ENCODE peak calls at places on chromosomes 2 and 18, in nine cellular contexts. One of them, this sample, is unnamed.

GRCh38 chr2:10316860-10317259 is 14.2 kb downstream of the HPCAL1 start:
- DNase-seq in vagina: no peak
- DNase-seq in tibial artery: no peak
- DNase-seq in retinal pigment epithelial cell: no peak
- DNase-seq in CD8-positive, alpha-beta T cell: no peak
- DNase-seq in fibroblast of lung: no peak
- DNase-seq in epithelial cell of proximal tubule: no peak
- DNase-seq in choroid plexus epithelial cell: no peak
- DNase-seq in body of pancreas: no peak
- DNase-seq in this sample: no peak

GRCh38 chr2:82641781-82642180 is 1817.3 kb downstream of the SUCLG1 start:
- DNase-seq in epithelial cell of proximal tubule: no peak
- DNase-seq in fibroblast of lung: peak
- DNase-seq in vagina: no peak
- DNase-seq in tibial artery: no peak
- DNase-seq in CD8-positive, alpha-beta T cell: no peak
- DNase-seq in retinal pigment epithelial cell: no peak
- DNase-seq in body of pancreas: no peak
- DNase-seq in choroid plexus epithelial cell: peak
- DNase-seq in this sample: no peak

GRCh38 chr2:600542-601386 is 76.4 kb downstream of the TMEM18 start:
- DNase-seq in vagina: no peak
- DNase-seq in fibroblast of lung: no peak
- DNase-seq in body of pancreas: no peak
- DNase-seq in choroid plexus epithelial cell: no peak
- DNase-seq in epithelial cell of proximal tubule: no peak
- DNase-seq in retinal pigment epithelial cell: no peak
- DNase-seq in CD8-positive, alpha-beta T cell: no peak
- DNase-seq in tibial artery: no peak
- DNase-seq in this sample: no peak

GRCh38 chr2:233082222-233082933 is 22.2 kb downstream of the INPP5D start:
- DNase-seq in vagina: peak
- DNase-seq in retinal pigment epithelial cell: no peak
- DNase-seq in body of pancreas: no peak
- DNase-seq in CD8-positive, alpha-beta T cell: no peak
- DNase-seq in epithelial cell of proximal tubule: no peak
- DNase-seq in choroid plexus epithelial cell: no peak
- DNase-seq in tibial artery: no peak
- DNase-seq in fibroblast of lung: no peak
- DNase-seq in this sample: no peak

GRCh38 chr2:40734797-40735196 is 282.9 kb upstream of the SLC8A1 start:
- DNase-seq in tibial artery: no peak
- DNase-seq in vagina: no peak
- DNase-seq in fibroblast of lung: peak
- DNase-seq in epithelial cell of proximal tubule: no peak
- DNase-seq in CD8-positive, alpha-beta T cell: no peak
- DNase-seq in choroid plexus epithelial cell: peak
- DNase-seq in body of pancreas: no peak
- DNase-seq in retinal pigment epithelial cell: peak
- DNase-seq in this sample: peak

GRCh38 chr2:85553184-85553583 is 8.1 kb downstream of the GGCX start:
- DNase-seq in CD8-positive, alpha-beta T cell: no peak
- DNase-seq in body of pancreas: no peak
- DNase-seq in epithelial cell of proximal tubule: no peak
- DNase-seq in retinal pigment epithelial cell: no peak
- DNase-seq in vagina: no peak
- DNase-seq in fibroblast of lung: no peak
- DNase-seq in choroid plexus epithelial cell: no peak
- DNase-seq in tibial artery: no peak
- DNase-seq in this sample: no peak

GRCh38 chr2:129710670-129711495 is 268.6 kb upstream of the RAB6C start:
- DNase-seq in epithelial cell of proximal tubule: no peak
- DNase-seq in choroid plexus epithelial cell: no peak
- DNase-seq in fibroblast of lung: no peak
- DNase-seq in retinal pigment epithelial cell: no peak
- DNase-seq in CD8-positive, alpha-beta T cell: no peak
- DNase-seq in tibial artery: no peak
- DNase-seq in body of pancreas: no peak
- DNase-seq in vagina: no peak
- DNase-seq in this sample: no peak

GRCh38 chr2:226898925-226899324 is 63.1 kb downstream of the RHBDD1 start:
- DNase-seq in choroid plexus epithelial cell: no peak
- DNase-seq in retinal pigment epithelial cell: no peak
- DNase-seq in epithelial cell of proximal tubule: no peak
- DNase-seq in tibial artery: no peak
- DNase-seq in CD8-positive, alpha-beta T cell: no peak
- DNase-seq in fibroblast of lung: no peak
- DNase-seq in vagina: no peak
- DNase-seq in body of pancreas: no peak
- DNase-seq in this sample: no peak

GRCh38 chr18:9135081-9135911 is 1.3 kb upstream of the ANKRD12 start:
- DNase-seq in retinal pigment epithelial cell: no peak
- DNase-seq in tibial artery: no peak
- DNase-seq in fibroblast of lung: no peak
- DNase-seq in vagina: no peak
- DNase-seq in choroid plexus epithelial cell: no peak
- DNase-seq in body of pancreas: no peak
- DNase-seq in CD8-positive, alpha-beta T cell: no peak
- DNase-seq in epithelial cell of proximal tubule: no peak
- DNase-seq in this sample: no peak

GRCh38 chr2:69576895-69577294 is 66.6 kb downstream of the AAK1 start:
- DNase-seq in epithelial cell of proximal tubule: no peak
- DNase-seq in body of pancreas: no peak
- DNase-seq in CD8-positive, alpha-beta T cell: no peak
- DNase-seq in choroid plexus epithelial cell: no peak
- DNase-seq in fibroblast of lung: no peak
- DNase-seq in vagina: no peak
- DNase-seq in tibial artery: no peak
- DNase-seq in retinal pigment epithelial cell: no peak
- DNase-seq in this sample: peak

GRCh38 chr2:230849633-230850357 is 14.9 kb upstream of the ITM2C start:
- DNase-seq in vagina: no peak
- DNase-seq in CD8-positive, alpha-beta T cell: peak
- DNase-seq in body of pancreas: peak
- DNase-seq in choroid plexus epithelial cell: peak
- DNase-seq in tibial artery: no peak
- DNase-seq in epithelial cell of proximal tubule: no peak
- DNase-seq in fibroblast of lung: no peak
- DNase-seq in retinal pigment epithelial cell: no peak
- DNase-seq in this sample: no peak

GRCh38 chr18:64409511-64409910 is 260.6 kb upstream of the LINC00305 start:
- DNase-seq in body of pancreas: no peak
- DNase-seq in retinal pigment epithelial cell: no peak
- DNase-seq in fibroblast of lung: no peak
- DNase-seq in choroid plexus epithelial cell: peak
- DNase-seq in tibial artery: no peak
- DNase-seq in CD8-positive, alpha-beta T cell: no peak
- DNase-seq in epithelial cell of proximal tubule: no peak
- DNase-seq in vagina: no peak
- DNase-seq in this sample: no peak

GRCh38 chr18:10793730-10794370 is 268.0 kb downstream of the NAPG start:
- DNase-seq in body of pancreas: no peak
- DNase-seq in vagina: no peak
- DNase-seq in retinal pigment epithelial cell: no peak
- DNase-seq in CD8-positive, alpha-beta T cell: no peak
- DNase-seq in choroid plexus epithelial cell: peak
- DNase-seq in epithelial cell of proximal tubule: no peak
- DNase-seq in tibial artery: no peak
- DNase-seq in fibroblast of lung: no peak
- DNase-seq in this sample: no peak

GRCh38 chr2:8608411-8608954 is 73.4 kb upstream of the ID2 start:
- DNase-seq in fibroblast of lung: peak
- DNase-seq in tibial artery: no peak
- DNase-seq in vagina: no peak
- DNase-seq in retinal pigment epithelial cell: no peak
- DNase-seq in epithelial cell of proximal tubule: no peak
- DNase-seq in body of pancreas: no peak
- DNase-seq in CD8-positive, alpha-beta T cell: no peak
- DNase-seq in choroid plexus epithelial cell: no peak
- DNase-seq in this sample: peak

GRCh38 chr18:22637787-22638186 is 220.1 kb upstream of the CTAGE1 start:
- DNase-seq in tibial artery: no peak
- DNase-seq in CD8-positive, alpha-beta T cell: no peak
- DNase-seq in epithelial cell of proximal tubule: no peak
- DNase-seq in fibroblast of lung: peak
- DNase-seq in retinal pigment epithelial cell: no peak
- DNase-seq in choroid plexus epithelial cell: peak
- DNase-seq in body of pancreas: no peak
- DNase-seq in vagina: no peak
- DNase-seq in this sample: peak

GRCh38 chr2:179524940-179525339 is 260.3 kb upstream of the SESTD1 start:
- DNase-seq in fibroblast of lung: peak
- DNase-seq in retinal pigment epithelial cell: no peak
- DNase-seq in CD8-positive, alpha-beta T cell: no peak
- DNase-seq in vagina: no peak
- DNase-seq in body of pancreas: no peak
- DNase-seq in choroid plexus epithelial cell: no peak
- DNase-seq in epithelial cell of proximal tubule: peak
- DNase-seq in tibial artery: no peak
- DNase-seq in this sample: no peak

GRCh38 chr2:179558010-179558911 is 293.6 kb upstream of the SESTD1 start:
- DNase-seq in vagina: no peak
- DNase-seq in tibial artery: no peak
- DNase-seq in fibroblast of lung: no peak
- DNase-seq in body of pancreas: no peak
- DNase-seq in epithelial cell of proximal tubule: no peak
- DNase-seq in choroid plexus epithelial cell: no peak
- DNase-seq in retinal pigment epithelial cell: no peak
- DNase-seq in CD8-positive, alpha-beta T cell: no peak
- DNase-seq in this sample: no peak

GRCh38 chr2:25297738-25298137 is 44.0 kb downstream of the DNMT3A start:
- DNase-seq in tibial artery: no peak
- DNase-seq in epithelial cell of proximal tubule: no peak
- DNase-seq in body of pancreas: no peak
- DNase-seq in choroid plexus epithelial cell: no peak
- DNase-seq in fibroblast of lung: no peak
- DNase-seq in CD8-positive, alpha-beta T cell: no peak
- DNase-seq in retinal pigment epithelial cell: no peak
- DNase-seq in vagina: no peak
- DNase-seq in this sample: no peak
- TF ChIP-seq CTCF in tibial artery: no peak
- TF ChIP-seq CTCF in epithelial cell of proximal tubule: no peak
- TF ChIP-seq CTCF in body of pancreas: no peak
- TF ChIP-seq CTCF in choroid plexus epithelial cell: no peak
- TF ChIP-seq CTCF in fibroblast of lung: no peak
- TF ChIP-seq CTCF in CD8-positive, alpha-beta T cell: no peak
- TF ChIP-seq CTCF in retinal pigment epithelial cell: no peak
- TF ChIP-seq CTCF in vagina: no peak
- TF ChIP-seq CTCF in this sample: no peak

DNA sequence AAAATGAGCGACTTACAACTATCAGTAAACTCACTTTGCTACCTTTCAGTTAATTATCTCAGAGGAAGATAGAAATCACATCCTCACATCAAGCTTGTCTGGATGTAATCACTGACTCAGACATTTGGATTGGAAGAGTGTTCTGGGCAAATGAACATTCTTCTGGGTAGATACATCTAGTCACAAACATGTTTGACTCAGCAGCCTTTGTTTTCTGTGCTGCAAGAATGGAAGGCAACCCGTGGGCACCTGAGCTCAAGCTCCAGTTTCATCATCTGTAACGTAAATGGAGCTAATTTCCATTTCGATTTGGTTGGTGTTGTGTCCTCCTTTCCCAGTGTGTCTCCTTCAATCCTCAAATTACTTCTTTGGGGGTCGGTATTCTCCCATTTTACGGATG is 58.5 kb downstream of the ACAA2 start:
- DNase-seq in retinal pigment epithelial cell: no peak
- DNase-seq in body of pancreas: no peak
- DNase-seq in vagina: no peak
- DNase-seq in tibial artery: no peak
- DNase-seq in epithelial cell of proximal tubule: peak
- DNase-seq in choroid plexus epithelial cell: peak
- DNase-seq in CD8-positive, alpha-beta T cell: no peak
- DNase-seq in fibroblast of lung: peak
- DNase-seq in this sample: no peak
- H3K4me3 ChIP-seq in retinal pigment epithelial cell: no peak
- H3K4me3 ChIP-seq in body of pancreas: no peak
- H3K4me3 ChIP-seq in vagina: no peak
- H3K4me3 ChIP-seq in tibial artery: no peak
- H3K4me3 ChIP-seq in epithelial cell of proximal tubule: no peak
- H3K4me3 ChIP-seq in choroid plexus epithelial cell: no peak
- H3K4me3 ChIP-seq in CD8-positive, alpha-beta T cell: no peak
- H3K4me3 ChIP-seq in fibroblast of lung: no peak
- H3K4me3 ChIP-seq in this sample: no peak

GRCh38 chr2:38554973-38555595 is 47.6 kb downstream of the HNRNPLL start:
- DNase-seq in vagina: no peak
- DNase-seq in epithelial cell of proximal tubule: no peak
- DNase-seq in body of pancreas: no peak
- DNase-seq in fibroblast of lung: no peak
- DNase-seq in CD8-positive, alpha-beta T cell: no peak
- DNase-seq in choroid plexus epithelial cell: peak
- DNase-seq in tibial artery: no peak
- DNase-seq in retinal pigment epithelial cell: no peak
- DNase-seq in this sample: peak
- TF ChIP-seq CTCF in vagina: no peak
- TF ChIP-seq CTCF in epithelial cell of proximal tubule: peak
- TF ChIP-seq CTCF in body of pancreas: no peak
- TF ChIP-seq CTCF in fibroblast of lung: peak
- TF ChIP-seq CTCF in CD8-positive, alpha-beta T cell: peak
- TF ChIP-seq CTCF in choroid plexus epithelial cell: peak
- TF ChIP-seq CTCF in tibial artery: peak
- TF ChIP-seq CTCF in retinal pigment epithelial cell: peak
- TF ChIP-seq CTCF in this sample: peak

DNA sequence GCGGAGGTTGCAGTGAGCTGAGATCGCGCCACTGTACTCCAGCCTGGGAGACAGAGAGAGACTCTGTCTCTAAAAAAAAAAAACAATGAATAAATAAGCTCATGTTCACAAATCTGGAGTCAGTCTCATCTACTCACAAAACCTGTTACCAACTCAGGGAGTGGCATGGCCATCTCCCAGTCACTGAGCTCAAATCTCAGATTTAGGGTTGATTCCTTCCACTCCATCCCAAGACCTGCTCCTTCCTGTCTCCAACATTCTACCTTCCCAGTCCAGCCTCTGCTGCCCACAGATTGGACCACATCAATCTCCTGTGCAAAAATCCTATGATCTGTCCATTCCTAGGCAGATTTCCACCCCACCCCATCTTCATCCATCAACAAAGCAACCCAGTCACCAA is 1.6 kb downstream of the STAT1 start:
- DNase-seq in body of pancreas: no peak
- DNase-seq in choroid plexus epithelial cell: no peak
- DNase-seq in CD8-positive, alpha-beta T cell: no peak
- DNase-seq in retinal pigment epithelial cell: no peak
- DNase-seq in fibroblast of lung: no peak
- DNase-seq in vagina: no peak
- DNase-seq in tibial artery: no peak
- DNase-seq in epithelial cell of proximal tubule: no peak
- DNase-seq in this sample: no peak
- H3K4me3 ChIP-seq in body of pancreas: no peak
- H3K4me3 ChIP-seq in choroid plexus epithelial cell: peak
- H3K4me3 ChIP-seq in CD8-positive, alpha-beta T cell: peak
- H3K4me3 ChIP-seq in retinal pigment epithelial cell: peak
- H3K4me3 ChIP-seq in fibroblast of lung: peak
- H3K4me3 ChIP-seq in vagina: peak
- H3K4me3 ChIP-seq in tibial artery: peak
- H3K4me3 ChIP-seq in epithelial cell of proximal tubule: peak
- H3K4me3 ChIP-seq in this sample: peak

This sample was measured in AG10803.